ENCODE peak calls at places on chromosomes 6 and 20, in seven cellular contexts. Q is M059J; T is progenitor cell of endocrine pancreas; M is prostate gland; H is nephron progenitor cell; Y is stimulated activated CD8-positive, alpha-beta memory T cell treated with anti-CD3 and anti-CD28 coated beads, Interleukin-4, amount 100 ng/mL, for 1 hour; U is fibroblast of the aortic adventitia. G is an unnamed sample.

GRCh38 chr6:2403546-2403945 is 158.1 kb upstream of the GMDS start:
- DNase-seq in Q (no peak), T (no peak), M (no peak), H (no peak), Y (no peak), U (no peak), G (no peak)

GRCh38 chr6:43269273-43270007 is 26.2 kb downstream of the TTBK1 start:
- DNase-seq in Q (no peak), T (no peak), M (no peak), H (peak; percentile 56), Y (no peak), U (no peak), G (no peak)

GRCh38 chr20:50325651-50326050 is 135.0 kb downstream of the CEBPB start:
- DNase-seq in Q (no peak), T (no peak), M (no peak), H (no peak), Y (no peak), U (no peak), G (no peak)

GRCh38 chr6:106064103-106064502 is 22.0 kb upstream of the PRDM1 start:
- DNase-seq in Q (no peak), T (no peak), M (no peak), H (no peak), Y (no peak), U (peak; percentile 35), G (no peak)

GRCh38 chr6:109428889-109429477 is 11.4 kb downstream of the PPIL6 start:
- DNase-seq in Q (peak; percentile 46), T (no peak), M (no peak), H (no peak), Y (no peak), U (peak; percentile 85), G (no peak)

GRCh38 chr6:148869589-148869988 is 122.8 kb downstream of the UST start:
- DNase-seq in Q (peak; percentile 98), T (no peak), M (no peak), H (no peak), Y (no peak), U (peak; percentile 72), G (peak; percentile 74)

GRCh38 chr6:147467463-147467862 is 41.0 kb upstream of the SAMD5 start:
- DNase-seq in Q (no peak), T (no peak), M (no peak), H (no peak), Y (no peak), U (no peak), G (no peak)

GRCh38 chr6:150068173-150068785 is 642 bp downstream of the ULBP3 start:
- DNase-seq in Q (no peak), T (no peak), M (no peak), H (no peak), Y (no peak), U (no peak), G (peak; percentile 16)

GRCh38 chr20:38790210-38791053 is 15.1 kb upstream of the PPP1R16B start:
- DNase-seq in Q (peak; percentile 60), T (no peak), M (no peak), H (peak; percentile 42), Y (peak; percentile 18), U (peak; percentile 55), G (peak; percentile 8)

GRCh38 chr6:160300076-160300695 is 41.6 kb upstream of the SLC22A2 start:
- DNase-seq in Q (peak; percentile 68), T (no peak), M (no peak), H (peak; percentile 55), Y (no peak), U (no peak), G (no peak)

GRCh38 chr6:53103993-53104675 is 38.9 kb downstream of the FBXO9 start:
- DNase-seq in Q (peak; percentile 68), T (no peak), M (no peak), H (no peak), Y (no peak), U (peak; percentile 8), G (no peak)

GRCh38 chr6:133959667-133960368 is 6.8 kb downstream of the TBPL1 start:
- DNase-seq in Q (peak; percentile 78), T (no peak), M (no peak), H (no peak), Y (no peak), U (no peak), G (peak; percentile 33)

GRCh38 chr20:14710941-14711340 is 373.5 kb upstream of the FLRT3 start:
- DNase-seq in Q (no peak), T (no peak), M (peak; percentile 8), H (no peak), Y (no peak), U (no peak), G (no peak)

GRCh38 chr20:63350196-63350595 is 11.0 kb downstream of the CHRNA4 start:
- DNase-seq in Q (no peak), T (no peak), M (no peak), H (no peak), Y (no peak), U (no peak), G (no peak)

GRCh38 chr6:42616716-42617115 is 52.9 kb downstream of the UBR2 start:
- DNase-seq in Q (no peak), T (no peak), M (no peak), H (no peak), Y (no peak), U (peak; percentile 49), G (peak; percentile 3)

GRCh38 chr6:104625536-104625935 is 234.2 kb downstream of the HACE1 start:
- DNase-seq in Q (peak; percentile 98), T (no peak), M (peak; percentile 13), H (no peak), Y (no peak), U (peak; percentile 37), G (peak; percentile 52)

GRCh38 chr6:89610149-89610642 is 28.4 kb downstream of the LYRM2 start:
- DNase-seq in Q (peak; percentile 6), T (peak; percentile 51), M (peak; percentile 52), H (peak; percentile 67), Y (peak; percentile 63), U (peak; percentile 44), G (peak; percentile 20)

GRCh38 chr6:2970034-2970685 is 1.2 kb downstream of the SERPINB6 start:
- DNase-seq in Q (no peak), T (no peak), M (no peak), H (no peak), Y (no peak), U (peak; percentile 39), G (peak; percentile 54)

GRCh38 chr6:37396571-37397185 is 36.3 kb upstream of the CMTR1 start:
- DNase-seq in Q (peak; percentile 37), T (no peak), M (no peak), H (no peak), Y (no peak), U (peak; percentile 84), G (peak; percentile 83)

GRCh38 chr6:157433678-157434081 is 52.7 kb downstream of the ZDHHC14 start:
- DNase-seq in Q (no peak), T (no peak), M (no peak), H (no peak), Y (no peak), U (no peak), G (no peak)

GRCh38 chr6:90126178-90126577 is 170.5 kb downstream of the BACH2 start:
- DNase-seq in Q (no peak), T (no peak), M (no peak), H (no peak), Y (no peak), U (no peak), G (no peak)

GRCh38 chr6:13924949-13925881 is at the start of gene RNF182:
- DNase-seq in Q (peak; percentile 37), T (no peak), M (no peak), H (no peak), Y (no peak), U (no peak), G (peak; percentile 28)

GRCh38 chr6:12075067-12075563 is 63.0 kb downstream of the HIVEP1 start:
- DNase-seq in Q (no peak), T (no peak), M (no peak), H (no peak), Y (no peak), U (peak; percentile 34), G (peak; percentile 17)

GRCh38 chr20:47427746-47428145 is 71.2 kb upstream of the ZMYND8 start:
- DNase-seq in Q (no peak), T (no peak), M (no peak), H (no peak), Y (no peak), U (no peak), G (no peak)

GRCh38 chr6:108293527-108294296 is 1.1 kb upstream of the AFG1L start:
- DNase-seq in Q (no peak), T (no peak), M (no peak), H (no peak), Y (no peak), U (no peak), G (no peak)

GRCh38 chr20:21172626-21173025 is 46.7 kb downstream of the KIZ start:
- DNase-seq in Q (no peak), T (no peak), M (no peak), H (no peak), Y (no peak), U (no peak), G (no peak)

GRCh38 chr20:11807070-11807741 is 110.5 kb upstream of the BTBD3 start:
- DNase-seq in Q (peak; percentile 95), T (no peak), M (no peak), H (no peak), Y (no peak), U (peak; percentile 94), G (peak; percentile 88)

GRCh38 chr6:81788748-81789147 is 36.3 kb upstream of the TENT5A start:
- DNase-seq in Q (peak; percentile 32), T (no peak), M (no peak), H (no peak), Y (no peak), U (no peak), G (no peak)

GRCh38 chr6:5482619-5483018 is 221.3 kb downstream of the FARS2 start:
- DNase-seq in Q (no peak), T (no peak), M (no peak), H (no peak), Y (no peak), U (no peak), G (no peak)

GRCh38 chr20:43473058-43473704 is 15.5 kb downstream of the SRSF6 start:
- DNase-seq in Q (no peak), T (no peak), M (no peak), H (no peak), Y (no peak), U (no peak), G (no peak)

GRCh38 chr6:66993272-66993671 is 1286.2 kb upstream of the EYS start:
- DNase-seq in Q (peak; percentile 50), T (no peak), M (no peak), H (no peak), Y (no peak), U (no peak), G (no peak)

GRCh38 chr6:20335872-20336271 is 65.8 kb upstream of the E2F3 start:
- DNase-seq in Q (no peak), T (no peak), M (no peak), H (no peak), Y (no peak), U (no peak), G (no peak)

GRCh38 chr6:74137910-74138309 is 441.9 kb downstream of the CD109 start:
- DNase-seq in Q (peak; percentile 77), T (no peak), M (no peak), H (no peak), Y (no peak), U (peak; percentile 86), G (peak; percentile 13)

GRCh38 chr20:44784688-44785087 is 25.7 kb downstream of the RIMS4 start:
- DNase-seq in Q (no peak), T (no peak), M (no peak), H (no peak), Y (no peak), U (no peak), G (no peak)

GRCh38 chr6:56450882-56451739 is 191.6 kb downstream of the DST start:
- DNase-seq in Q (peak; percentile 33), T (no peak), M (no peak), H (no peak), Y (no peak), U (peak; percentile 95), G (peak; percentile 71)